ENCODE peak calls at places on chromosomes 4 and X, in five cellular contexts. H is breast epithelium; K is lung; B is gastrocnemius medialis; Z is naive thymus-derived CD4-positive, alpha-beta T cell. J is an unnamed sample.

GRCh38 chrX:49712577-49712976 is 16.8 kb upstream of the PAGE1 start:
- DNase-seq in H (no peak), K (no peak), B (peak; percentile 31), Z (no peak), J (no peak)

GRCh38 chrX:48468693-48469691 is 1.1 kb downstream of the SLC38A5 start:
- DNase-seq in H (no peak), K (no peak), B (no peak), Z (peak; percentile 18), J (no peak)

GRCh38 chrX:11412715-11413623 is 119.8 kb downstream of the AMELX start:
- DNase-seq in H (no peak), K (no peak), B (no peak), Z (no peak), J (no peak)

GRCh38 chrX:43510194-43510593 is 145.9 kb upstream of the MAOA start:
- DNase-seq in H (no peak), K (no peak), B (no peak), Z (no peak), J (no peak)

GRCh38 chr4:109395694-109396093 is 37.9 kb upstream of the SEC24B start:
- DNase-seq in H (no peak), K (no peak), B (no peak), Z (no peak), J (no peak)

GRCh38 chrX:19513383-19513782 is 1.9 kb downstream of the MAP3K15 start:
- DNase-seq in H (no peak), K (peak; percentile 34), B (no peak), Z (no peak), J (no peak)

GRCh38 chr4:86972997-86973396 is 38.2 kb downstream of the AFF1 start:
- DNase-seq in H (peak; percentile 52), K (peak; percentile 70), B (no peak), Z (no peak), J (no peak)

GRCh38 chrX:103250977-103251376 is 4.0 kb downstream of the TCEAL8 start:
- DNase-seq in H (no peak), K (no peak), B (no peak), Z (no peak), J (no peak)

GRCh38 chr4:64156253-64156652 is 253.0 kb downstream of the TECRL start:
- DNase-seq in H (no peak), K (no peak), B (no peak), Z (no peak), J (no peak)

GRCh38 chrX:108485960-108486359 is 46.3 kb downstream of the COL4A5 start:
- DNase-seq in H (no peak), K (no peak), B (no peak), Z (no peak), J (no peak)

GRCh38 chrX:69289839-69290123 is 124.5 kb upstream of the PJA1 start:
- DNase-seq in H (no peak), K (no peak), B (no peak), Z (no peak), J (no peak)

DNA sequence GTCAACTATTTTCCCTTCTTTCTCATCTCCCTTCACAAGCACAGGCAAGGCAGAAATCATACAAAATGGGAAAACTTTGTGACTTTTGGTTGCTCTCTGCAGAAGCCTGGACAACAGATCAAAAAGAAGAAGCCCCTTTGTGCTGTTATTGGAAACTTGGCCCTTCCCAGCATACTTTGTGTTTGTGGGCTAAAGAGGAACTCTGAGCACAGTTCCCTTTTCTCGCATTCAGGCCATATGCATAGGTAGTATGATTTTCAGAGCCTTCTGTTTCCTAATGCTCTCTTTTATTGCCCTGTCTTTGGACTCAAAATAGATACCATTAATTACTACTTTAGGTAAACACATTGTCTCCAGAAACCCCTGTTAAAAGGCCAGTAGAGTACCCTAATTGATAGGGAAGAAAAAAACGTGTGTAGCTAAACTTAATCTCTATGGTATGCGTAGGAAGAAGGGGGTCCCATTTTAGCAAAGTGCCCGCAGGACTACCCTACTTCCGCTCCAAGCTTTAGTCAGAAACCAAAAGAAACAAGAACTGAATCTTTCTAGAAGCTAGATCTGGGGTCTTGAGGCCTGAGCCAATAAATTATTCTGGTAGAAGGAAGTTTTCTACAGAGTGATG is 26.6 kb downstream of the VSIG4 start:
- DNase-seq in H (no peak), K (no peak), B (no peak), Z (no peak), J (no peak)
- H3K9me3 ChIP-seq in H (no peaks in the 10 kb centered on the region), K (no peaks in the 10 kb centered on the region), B (no peaks in the 10 kb centered on the region), Z (no peaks in the 10 kb centered on the region), J (no peaks in the 10 kb centered on the region)

DNA sequence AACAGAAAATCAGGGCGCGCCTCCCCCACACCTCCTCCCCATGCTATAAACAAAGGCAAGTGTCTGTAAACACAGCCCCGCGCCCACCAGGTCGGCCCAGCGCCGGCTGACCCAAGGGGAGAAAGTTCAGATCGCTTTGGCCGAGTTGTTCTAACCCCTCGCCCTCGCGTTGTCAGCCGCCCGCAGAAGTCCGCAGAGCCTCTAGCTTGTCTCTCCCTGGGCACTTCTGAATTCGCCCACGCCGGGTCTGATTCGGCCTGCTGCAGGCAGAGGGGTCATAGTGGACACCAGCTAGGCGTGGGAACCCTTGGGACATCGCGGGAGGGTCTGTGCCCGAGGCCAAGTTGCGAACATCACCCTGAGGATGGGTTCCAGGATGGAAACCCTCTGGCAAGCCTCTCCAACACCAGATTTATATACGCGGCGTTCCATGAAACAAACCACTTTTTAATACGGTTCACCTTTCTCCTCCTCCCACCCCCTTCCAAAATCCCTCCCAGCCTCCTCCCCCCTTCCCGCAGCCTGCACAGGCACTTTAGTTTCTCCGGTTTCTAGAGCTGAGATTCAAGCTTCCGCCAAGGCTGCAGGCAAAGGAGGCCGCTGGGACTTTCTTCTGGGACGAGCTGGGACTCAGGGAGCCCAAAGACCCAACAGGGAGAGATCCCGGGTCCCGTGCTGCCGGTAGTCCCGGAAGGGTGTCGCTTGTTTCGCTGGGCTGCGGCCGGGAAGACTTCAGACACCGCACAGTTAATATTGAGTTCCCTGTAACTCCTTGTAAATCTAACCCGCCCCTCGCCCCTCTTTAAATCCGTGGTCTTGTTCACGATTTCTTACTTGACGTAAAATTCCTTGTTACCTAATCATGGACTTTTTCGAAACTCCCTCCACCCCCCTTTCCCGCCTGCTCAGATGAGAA is 4.7 kb downstream of the HAND2 start:
- DNase-seq in H (no peak), K (no peak), B (no peak), Z (no peak), J (no peak)
- H3K9me3 ChIP-seq in H (no peaks in the 10 kb centered on the region), K (peaks cover 43% of the 10 kb centered on the region), B (no peaks in the 10 kb centered on the region), Z (no peaks in the 10 kb centered on the region), J (no peaks in the 10 kb centered on the region)

GRCh38 chr4:144955104-144955503 is 142.9 kb downstream of the ANAPC10 start:
- DNase-seq in H (no peak), K (no peak), B (no peak), Z (no peak), J (no peak)
- H3K9me3 ChIP-seq in H (peaks cover 28% of the 10 kb centered on the region), K (peaks cover 16% of the 10 kb centered on the region), B (no peaks in the 10 kb centered on the region), Z (no peaks in the 10 kb centered on the region), J (no peaks in the 10 kb centered on the region)

GRCh38 chrX:155778844-155779553 is 102.1 kb upstream of the VAMP7 start:
- DNase-seq in H (no peak), K (no peak), B (no peak), Z (no peak), J (no peak)
- H3K9me3 ChIP-seq in H (no peaks in the 10 kb centered on the region), K (no peaks in the 10 kb centered on the region), B (no peaks in the 10 kb centered on the region), Z (no peaks in the 10 kb centered on the region), J (no peaks in the 10 kb centered on the region)

GRCh38 chrX:55201930-55202579 is 18.1 kb upstream of the PAGE5 start:
- DNase-seq in H (no peak), K (no peak), B (no peak), Z (no peak), J (no peak)
- H3K9me3 ChIP-seq in H (no peaks in the 10 kb centered on the region), K (no peaks in the 10 kb centered on the region), B (no peaks in the 10 kb centered on the region), Z (no peaks in the 10 kb centered on the region), J (no peaks in the 10 kb centered on the region)

GRCh38 chr4:56692576-56692975 is 11.5 kb upstream of the HOPX start:
- DNase-seq in H (no peak), K (no peak), B (no peak), Z (no peak), J (no peak)
- H3K9me3 ChIP-seq in H (no peaks in the 10 kb centered on the region), K (no peaks in the 10 kb centered on the region), B (no peaks in the 10 kb centered on the region), Z (no peaks in the 10 kb centered on the region), J (no peaks in the 10 kb centered on the region)

DNA sequence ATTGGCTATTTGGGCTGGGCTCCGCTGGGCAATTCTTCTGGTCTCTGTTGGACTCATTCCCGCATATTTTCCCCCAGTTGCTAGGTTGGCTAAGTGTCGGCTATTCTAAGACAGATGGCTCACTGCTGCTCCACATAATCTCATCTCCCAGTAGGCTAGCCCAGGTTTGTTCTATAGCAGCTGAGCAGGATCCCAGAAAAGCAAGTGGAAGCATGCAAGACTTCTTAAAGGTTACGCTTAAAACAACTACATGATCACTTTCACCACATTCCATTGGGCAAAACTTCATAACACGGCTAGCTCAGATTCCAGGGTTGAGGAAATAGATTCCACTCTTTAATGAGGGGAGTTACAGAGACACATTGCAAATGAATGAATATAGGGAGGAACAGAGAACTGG is 12.9 kb upstream of the RAB33B start:
- DNase-seq in H (no peak), K (no peak), B (no peak), Z (no peak), J (no peak)
- H3K9me3 ChIP-seq in H (peaks cover 3% of the 10 kb centered on the region), K (peaks cover 7% of the 10 kb centered on the region), B (no peaks in the 10 kb centered on the region), Z (no peaks in the 10 kb centered on the region), J (no peaks in the 10 kb centered on the region)

GRCh38 chr4:135601351-135601750 is 1399.8 kb upstream of the PABPC4L start:
- DNase-seq in H (no peak), K (no peak), B (no peak), Z (no peak), J (no peak)
- H3K9me3 ChIP-seq in H (no peaks in the 10 kb centered on the region), K (peaks cover 3% of the 10 kb centered on the region), B (no peaks in the 10 kb centered on the region), Z (no peaks in the 10 kb centered on the region), J (no peaks in the 10 kb centered on the region)